ENCODE peak calls at places on chromosomes 7 and 10, in four cellular contexts. I, N, W and K are unnamed samples.

GRCh38 chr10:101446947-101447346 is 93.0 kb downstream of the BTRC start:
- DNase-seq in I (no peak), N (no peak), W (no peak), K (peak; percentile 14)

GRCh38 chr7:3791327-3791726 is 490.3 kb downstream of the SDK1 start:
- DNase-seq in I (no peak), N (no peak), W (no peak), K (no peak)

GRCh38 chr10:31635415-31636065 is 293.1 kb downstream of the ARHGAP12 start:
- DNase-seq in I (no peak), N (no peak), W (peak; percentile 57), K (no peak)

GRCh38 chr7:27745064-27745583 is 5.2 kb downstream of the TAX1BP1 start:
- DNase-seq in I (no peak), N (no peak), W (peak; percentile 89), K (no peak)

GRCh38 chr10:75726522-75727493 is 295.4 kb downstream of the LRMDA start:
- DNase-seq in I (no peak), N (no peak), W (no peak), K (no peak)

GRCh38 chr7:5695037-5695708 is 86.3 kb downstream of the RNF216 start:
- DNase-seq in I (no peak), N (no peak), W (peak; percentile 94), K (peak; percentile 50)

GRCh38 chr10:128574616-128575210 is 448.5 kb upstream of the MKI67 start:
- DNase-seq in I (no peak), N (no peak), W (no peak), K (no peak)

GRCh38 chr7:15571303-15571878 is 9.6 kb upstream of the AGMO start:
- DNase-seq in I (no peak), N (no peak), W (peak; percentile 55), K (no peak)

GRCh38 chr7:130917669-130918128 is 183.7 kb upstream of the KLF14 start:
- DNase-seq in I (no peak), N (no peak), W (peak; percentile 74), K (no peak)

GRCh38 chr10:102782698-102783540 is 39.2 kb downstream of the WBP1L start:
- DNase-seq in I (peak; percentile 86), N (no peak), W (peak; percentile 95), K (peak; percentile 59)

GRCh38 chr7:50317221-50317678 is 12.7 kb downstream of the IKZF1 start:
- DNase-seq in I (no peak), N (no peak), W (no peak), K (no peak)

GRCh38 chr10:124150807-124151417 is 57.5 kb upstream of the CHST15 start:
- DNase-seq in I (no peak), N (no peak), W (no peak), K (no peak)

GRCh38 chr7:147276783-147277370 is 1160.3 kb downstream of the CNTNAP2 start:
- DNase-seq in I (no peak), N (no peak), W (no peak), K (no peak)

GRCh38 chr10:29736325-29737208 is 101.8 kb upstream of the SVIL start:
- DNase-seq in I (peak; percentile 73), N (peak; percentile 48), W (peak; percentile 45), K (peak; percentile 46)

GRCh38 chr10:29007748-29008610 is 280.9 kb upstream of the LYZL1 start:
- DNase-seq in I (peak; percentile 34), N (no peak), W (peak; percentile 58), K (no peak)

GRCh38 chr7:112505495-112505894 is 24.7 kb downstream of the LSMEM1 start:
- DNase-seq in I (no peak), N (no peak), W (no peak), K (no peak)

GRCh38 chr10:110576220-110576619 is 8.7 kb downstream of the SMC3 start:
- DNase-seq in I (no peak), N (no peak), W (peak; percentile 93), K (no peak)

GRCh38 chr10:1166101-1166827 is 110.1 kb downstream of the WDR37 start:
- DNase-seq in I (no peak), N (no peak), W (no peak), K (no peak)

GRCh38 chr7:16098585-16099179 is 322.7 kb downstream of the CRPPA start:
- DNase-seq in I (no peak), N (no peak), W (peak; percentile 71), K (peak; percentile 24)

GRCh38 chr10:68901106-68901927 is at the start of gene DDX50:
- DNase-seq in I (peak; percentile 98), N (peak; percentile 98), W (peak; percentile 100), K (peak; percentile 93)

GRCh38 chr7:145016068-145016467 is 180.2 kb upstream of the TPK1 start:
- DNase-seq in I (no peak), N (no peak), W (no peak), K (no peak)

GRCh38 chr7:32025381-32026075 is 44.7 kb downstream of the PDE1C start:
- DNase-seq in I (no peak), N (no peak), W (no peak), K (no peak)

GRCh38 chr7:134619627-134620331 is 26.9 kb upstream of the BPGM start:
- DNase-seq in I (no peak), N (peak; percentile 51), W (peak; percentile 99), K (no peak)

GRCh38 chr10:126014309-126014708 is 117.9 kb downstream of the FANK1 start:
- DNase-seq in I (no peak), N (no peak), W (peak; percentile 31), K (no peak)

GRCh38 chr10:24488631-24489030 is 235.1 kb downstream of the ARHGAP21 start:
- DNase-seq in I (no peak), N (no peak), W (no peak), K (no peak)

GRCh38 chr7:129664029-129665012 is 52.8 kb downstream of the NRF1 start:
- DNase-seq in I (no peak), N (peak; percentile 2), W (peak; percentile 86), K (no peak)

GRCh38 chr7:97971120-97971989 is 18.6 kb downstream of the OCM2 start:
- DNase-seq in I (no peak), N (no peak), W (peak; percentile 32), K (no peak)